ENCODE peak calls at places on chromosomes 16 and 17, in five cellular contexts. E is body of pancreas, I is ovary, R is lower lobe of right lung, A is A549. U is an unnamed sample.

GRCh38 chr17:45294506-45294905 is 22.3 kb downstream of the MAP3K14 start:
- DNase-seq in E (peak), I (no peak), R (no peak), A (no peak), U (no peak)

GRCh38 chr17:73625975-73626706 is 18.1 kb downstream of the SDK2 start:
- DNase-seq in E (no peak), I (no peak), R (no peak), A (no peak), U (no peak)

GRCh38 chr17:27649929-27650328 is 18.9 kb downstream of the LGALS9 start:
- DNase-seq in E (peak), I (no peak), R (no peak), A (no peak), U (peak)

GRCh38 chr17:50100480-50100883 is 5.3 kb downstream of the PDK2 start:
- DNase-seq in E (peak), I (no peak), R (peak), A (no peak), U (no peak)

GRCh38 chr17:4972752-4973151 is 5.1 kb upstream of the SPAG7 start:
- DNase-seq in E (no peak), I (no peak), R (no peak), A (no peak), U (no peak)

GRCh38 chr16:84096447-84097005 is 20.2 kb downstream of the MBTPS1 start:
- DNase-seq in E (peak), I (no peak), R (no peak), A (no peak), U (no peak)

GRCh38 chr17:77959926-77960521 is 1.5 kb downstream of the TNRC6C start:
- DNase-seq in E (no peak), I (no peak), R (no peak), A (no peak), U (peak)

GRCh38 chr17:50518265-50519023 is 10.2 kb downstream of the MYCBPAP start:
- DNase-seq in E (peak), I (peak), R (no peak), A (no peak), U (peak)

GRCh38 chr17:45428050-45428953 is 4.4 kb downstream of the ARHGAP27 start:
- DNase-seq in E (peak), I (peak), R (peak), A (peak), U (peak)

GRCh38 chr17:36591434-36592315 is at the start of gene DHRS11:
- DNase-seq in E (peak), I (peak), R (peak), A (peak), U (peak)

GRCh38 chr16:88957456-88957767 is 19.6 kb downstream of the CBFA2T3 start:
- DNase-seq in E (no peak), I (no peak), R (peak), A (no peak), U (no peak)

GRCh38 chr16:56203052-56203451 is 11.8 kb downstream of the GNAO1 start:
- DNase-seq in E (no peak), I (no peak), R (no peak), A (peak), U (no peak)

GRCh38 chr16:89443727-89444084 is 46.7 kb downstream of the ANKRD11 start:
- DNase-seq in E (peak), I (no peak), R (no peak), A (no peak), U (no peak)

GRCh38 chr17:3482851-3483250 is 7.1 kb downstream of the ASPA start:
- DNase-seq in E (no peak), I (no peak), R (no peak), A (no peak), U (no peak)

GRCh38 chr16:88533381-88533831 is 36.8 kb upstream of the ZC3H18 start:
- DNase-seq in E (peak), I (peak), R (peak), A (no peak), U (no peak)

GRCh38 chr17:79789943-79790804 is 6.7 kb downstream of the CBX8 start:
- DNase-seq in E (peak), I (peak), R (peak), A (peak), U (no peak)

GRCh38 chr17:41777579-41778188 is 8.8 kb downstream of the JUP start:
- DNase-seq in E (peak), I (peak), R (peak), A (peak), U (peak)

GRCh38 chr16:79607587-79607986 is 7.0 kb upstream of the MAF start:
- DNase-seq in E (no peak), I (no peak), R (no peak), A (no peak), U (no peak)

GRCh38 chr16:26651464-26651863 is 415.3 kb upstream of the C16orf82 start:
- DNase-seq in E (no peak), I (no peak), R (no peak), A (no peak), U (no peak)

GRCh38 chr16:11253009-11253994 is 2.7 kb downstream of the SOCS1 start:
- DNase-seq in E (no peak), I (no peak), R (no peak), A (no peak), U (no peak)

GRCh38 chr17:82015311-82015971 is 7.2 kb downstream of the CENPX start:
- DNase-seq in E (no peak), I (no peak), R (no peak), A (no peak), U (no peak)

GRCh38 chr17:68318103-68318991 is 27.1 kb downstream of the ARSG start:
- DNase-seq in E (peak), I (no peak), R (no peak), A (peak), U (no peak)

GRCh38 chr17:78174870-78175642 is 6.7 kb downstream of the SYNGR2 start:
- DNase-seq in E (peak), I (peak), R (no peak), A (no peak), U (no peak)

GRCh38 chr17:30599424-30600061 is 122.3 kb downstream of the GOSR1 start:
- DNase-seq in E (no peak), I (no peak), R (no peak), A (no peak), U (no peak)

GRCh38 chr16:72561-73537 is at the start of gene RHBDF1:
- DNase-seq in E (peak), I (peak), R (peak), A (peak), U (no peak)

GRCh38 chr16:30407794-30408534 is 558 bp downstream of the ZNF771 start:
- DNase-seq in E (no peak), I (no peak), R (no peak), A (no peak), U (no peak)

GRCh38 chr16:18969050-18969854 is 14.5 kb upstream of the TMC7 start:
- DNase-seq in E (peak), I (peak), R (peak), A (peak), U (peak)

GRCh38 chr16:30600215-30600614 is 10.0 kb downstream of the ZNF689 start:
- DNase-seq in E (no peak), I (no peak), R (no peak), A (no peak), U (no peak)

GRCh38 chr16:27472091-27473020 is 70.4 kb downstream of the IL21R start:
- DNase-seq in E (no peak), I (no peak), R (no peak), A (no peak), U (no peak)

GRCh38 chr17:57906910-57907309 is 48.3 kb downstream of the CUEDC1 start:
- DNase-seq in E (no peak), I (no peak), R (no peak), A (no peak), U (peak)

GRCh38 chr17:83109793-83110645 is 30.6 kb downstream of the METRNL start:
- DNase-seq in E (peak), I (peak), R (peak), A (peak), U (no peak)

GRCh38 chr17:18035704-18036103 is 3.3 kb downstream of the ATPAF2 start:
- DNase-seq in E (no peak), I (no peak), R (no peak), A (no peak), U (no peak)

GRCh38 chr17:73697872-73698271 is 53.6 kb upstream of the SDK2 start:
- DNase-seq in E (peak), I (no peak), R (no peak), A (no peak), U (no peak)

GRCh38 chr17:35627417-35627816 is 40.3 kb downstream of the AP2B1 start:
- DNase-seq in E (no peak), I (no peak), R (no peak), A (no peak), U (no peak)

GRCh38 chr17:38701504-38702165 is 3.4 kb upstream of the MLLT6 start:
- DNase-seq in E (peak), I (no peak), R (no peak), A (peak), U (no peak)

GRCh38 chr17:39634384-39634871 is 2.5 kb upstream of the STARD3 start:
- DNase-seq in E (no peak), I (no peak), R (no peak), A (peak), U (no peak)

DNA sequence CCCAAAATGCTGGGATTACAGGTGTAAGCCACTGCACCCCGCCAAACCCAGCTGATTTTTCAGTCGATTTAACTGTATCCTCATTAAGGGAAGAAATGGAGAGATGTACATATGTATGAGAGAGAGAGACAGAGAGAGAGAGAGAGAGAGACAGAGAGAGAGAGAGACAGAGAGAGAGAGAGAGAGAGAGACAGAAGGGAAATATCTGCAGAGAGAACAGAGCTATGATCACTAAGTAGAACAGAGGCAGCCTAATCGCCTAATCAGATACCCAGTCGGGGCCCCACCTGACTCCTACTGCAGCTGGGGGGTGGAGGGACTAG is 70.0 kb downstream of the RBBP6 start:
- DNase-seq in E (no peak), I (no peak), R (no peak), A (no peak), U (no peak)
- H3K4me3 ChIP-seq in E (no peak), I (no peak), R (no peak), A (no peak), U (peak)

GRCh38 chr16:59047114-59047513 is 313.0 kb upstream of the GOT2 start:
- DNase-seq in E (no peak), I (no peak), R (no peak), A (no peak), U (no peak)
- H3K4me3 ChIP-seq in E (no peak), I (no peak), R (no peak), A (no peak), U (no peak)

DNA sequence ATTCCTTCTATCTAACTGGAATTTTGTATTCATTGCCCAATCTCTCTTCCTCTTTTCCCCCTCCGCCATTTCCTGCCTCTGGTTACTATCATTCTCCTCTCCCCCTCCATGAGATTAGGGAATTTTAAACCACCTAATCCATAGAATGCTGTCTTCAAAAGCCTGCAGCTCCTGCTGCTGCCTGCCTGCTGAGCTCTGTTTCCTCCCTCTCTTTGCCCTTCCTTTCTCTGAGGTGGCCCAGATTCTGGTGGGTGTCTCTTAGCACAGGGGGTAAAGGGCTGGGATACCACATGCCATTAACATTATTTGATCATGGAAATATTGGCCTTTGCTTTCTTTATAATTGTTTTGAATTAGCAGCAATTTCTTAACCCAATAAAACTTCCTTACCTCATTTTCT is 241.6 kb downstream of the CNTNAP4 start:
- DNase-seq in E (no peak), I (no peak), R (no peak), A (no peak), U (no peak)
- H3K4me3 ChIP-seq in E (no peak), I (no peak), R (no peak), A (no peak), U (no peak)

DNA sequence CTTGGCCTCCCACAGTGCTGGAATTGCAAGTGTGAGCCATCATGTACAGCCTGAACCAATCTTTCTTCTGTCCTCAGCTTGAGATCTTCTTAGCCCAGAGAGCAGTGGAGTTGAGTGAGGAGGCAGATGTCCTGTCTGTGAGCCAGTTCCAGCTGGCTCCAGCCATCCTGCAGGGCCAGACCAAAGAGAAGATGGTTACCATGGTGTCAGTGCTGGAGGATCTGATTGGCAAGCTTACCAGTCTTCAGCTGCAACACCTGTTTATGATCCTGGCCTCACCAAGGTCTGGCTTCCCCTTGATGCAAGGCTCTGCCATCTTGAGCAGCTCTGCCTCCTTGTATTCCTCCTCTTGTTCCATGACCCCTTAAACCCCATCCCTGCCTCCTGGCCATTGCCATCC is 9.6 kb downstream of the CDK5RAP3 start:
- DNase-seq in E (no peak), I (no peak), R (no peak), A (no peak), U (no peak)
- H3K4me3 ChIP-seq in E (no peak), I (no peak), R (no peak), A (no peak), U (no peak)

DNA sequence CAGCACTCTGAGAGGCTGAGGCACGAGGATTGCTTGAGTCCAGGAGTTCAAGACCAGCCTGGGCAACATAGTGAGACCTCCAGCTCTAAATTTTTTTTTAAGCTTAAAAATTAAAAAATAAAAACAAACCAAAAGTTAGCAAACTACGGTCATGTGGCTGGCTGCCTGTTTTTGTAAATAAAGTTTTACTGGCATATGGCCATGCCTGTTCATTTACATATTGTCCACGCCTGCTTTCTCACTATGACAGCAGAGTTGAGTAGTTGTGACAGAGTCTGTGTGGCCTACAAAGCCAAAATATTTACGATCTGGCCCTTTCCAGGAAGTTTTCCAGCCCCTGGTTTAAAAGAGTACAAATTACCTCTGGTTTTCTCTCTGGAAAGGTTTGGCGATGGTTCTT is 3.3 kb downstream of the SLX4 start:
- DNase-seq in E (no peak), I (no peak), R (no peak), A (no peak), U (no peak)
- H3K4me3 ChIP-seq in E (no peak), I (no peak), R (no peak), A (no peak), U (no peak)

GRCh38 chr17:42853597-42853967 is 2.6 kb downstream of the AOC3 start:
- DNase-seq in E (no peak), I (no peak), R (no peak), A (no peak), U (no peak)
- H3K4me3 ChIP-seq in E (no peak), I (no peak), R (peak), A (no peak), U (no peak)

GRCh38 chr17:63634816-63635215 is 12.6 kb downstream of the MAP3K3 start:
- DNase-seq in E (no peak), I (no peak), R (no peak), A (no peak), U (no peak)
- H3K4me3 ChIP-seq in E (no peak), I (no peak), R (no peak), A (no peak), U (no peak)

GRCh38 chr16:48620445-48620844 is 10.5 kb upstream of the N4BP1 start:
- DNase-seq in E (no peak), I (no peak), R (no peak), A (no peak), U (no peak)

GRCh38 chr16:48623304-48624016 is 13.5 kb upstream of the N4BP1 start:
- DNase-seq in E (peak), I (peak), R (peak), A (peak), U (peak)

GRCh38 chr16:48627148-48627547 is 17.2 kb upstream of the N4BP1 start:
- DNase-seq in E (no peak), I (no peak), R (no peak), A (no peak), U (no peak)

GRCh38 chr16:48619547-48619946 is 9.6 kb upstream of the N4BP1 start:
- DNase-seq in E (no peak), I (no peak), R (no peak), A (no peak), U (no peak)

GRCh38 chr16:48622456-48623303 is 12.7 kb upstream of the N4BP1 start:
- DNase-seq in E (no peak), I (no peak), R (no peak), A (no peak), U (no peak)
- H3K4me3 ChIP-seq in E (no peak), I (no peak), R (peak), A (peak), U (peak)

GRCh38 chr16:85753559-85753958 is 2.7 kb upstream of the C16orf74 start:
- DNase-seq in E (peak), I (no peak), R (no peak), A (no peak), U (no peak)
- H3K4me3 ChIP-seq in E (no peak), I (no peak), R (no peak), A (no peak), U (no peak)

DNA sequence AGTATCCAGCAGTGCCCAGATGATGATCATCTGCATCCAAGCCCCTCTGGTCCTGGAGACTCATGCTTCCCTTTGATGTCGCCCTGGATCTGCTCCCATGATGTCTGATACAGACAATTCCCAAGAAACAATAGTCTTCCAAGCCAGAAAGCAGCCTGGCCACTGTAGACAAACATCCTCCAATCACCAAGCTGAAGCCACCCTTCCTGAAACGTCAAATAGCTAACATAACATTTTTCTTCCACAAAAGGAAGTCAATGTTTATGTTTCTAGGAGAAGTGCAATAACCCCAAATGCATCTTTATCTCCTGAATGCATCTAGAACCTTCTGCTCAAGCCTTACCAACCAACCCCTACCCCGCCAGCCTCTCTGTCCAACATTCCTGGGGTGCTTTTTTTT is 1.2 kb upstream of the DPEP2 start:
- DNase-seq in E (no peak), I (no peak), R (no peak), A (no peak), U (no peak)
- H3K4me3 ChIP-seq in E (no peak), I (no peak), R (peak), A (no peak), U (no peak)

U was measured in dorsolateral prefrontal cortex.